ENCODE peak calls at places on chromosomes 3 and 15, in six cellular contexts. One of them, this sample, is unnamed.

GRCh38 chr15:83658406-83658805 is 4.5 kb downstream of the ADAMTSL3 start:
- DNase-seq in M059J: no peak
- DNase-seq in sigmoid colon: no peak
- DNase-seq in NCI-H510A treated with DMSO at 0.1 percent for 48 hours: no peak
- DNase-seq in transverse colon: no peak
- DNase-seq in HuH-7: no peak
- DNase-seq in this sample: no peak

GRCh38 chr15:75358771-75359536 is 9.5 kb downstream of the MAN2C1 start:
- DNase-seq in transverse colon: no peak
- DNase-seq in sigmoid colon: no peak
- DNase-seq in HuH-7: no peak
- DNase-seq in M059J: no peak
- DNase-seq in NCI-H510A treated with DMSO at 0.1 percent for 48 hours: no peak
- DNase-seq in this sample: no peak

GRCh38 chr3:158420654-158421396 is 150.2 kb upstream of the MLF1 start:
- DNase-seq in NCI-H510A treated with DMSO at 0.1 percent for 48 hours: no peak
- DNase-seq in HuH-7: no peak
- DNase-seq in M059J: peak
- DNase-seq in transverse colon: no peak
- DNase-seq in sigmoid colon: no peak
- DNase-seq in this sample: peak

GRCh38 chr3:108862865-108863798 is 40.5 kb downstream of the TRAT1 start:
- DNase-seq in HuH-7: no peak
- DNase-seq in transverse colon: no peak
- DNase-seq in sigmoid colon: no peak
- DNase-seq in M059J: peak
- DNase-seq in NCI-H510A treated with DMSO at 0.1 percent for 48 hours: no peak
- DNase-seq in this sample: peak

GRCh38 chr15:62591842-62592838 is 427.1 kb upstream of the C2CD4B start:
- DNase-seq in transverse colon: no peak
- DNase-seq in sigmoid colon: no peak
- DNase-seq in HuH-7: no peak
- DNase-seq in NCI-H510A treated with DMSO at 0.1 percent for 48 hours: no peak
- DNase-seq in M059J: peak
- DNase-seq in this sample: peak

GRCh38 chr3:53103566-53104296 is 26.5 kb downstream of the RFT1 start:
- DNase-seq in HuH-7: no peak
- DNase-seq in sigmoid colon: no peak
- DNase-seq in transverse colon: no peak
- DNase-seq in NCI-H510A treated with DMSO at 0.1 percent for 48 hours: no peak
- DNase-seq in M059J: no peak
- DNase-seq in this sample: no peak

GRCh38 chr3:122066331-122067213 is 11.4 kb downstream of the CD86 start:
- DNase-seq in HuH-7: no peak
- DNase-seq in transverse colon: no peak
- DNase-seq in NCI-H510A treated with DMSO at 0.1 percent for 48 hours: no peak
- DNase-seq in sigmoid colon: no peak
- DNase-seq in M059J: no peak
- DNase-seq in this sample: no peak

GRCh38 chr15:63466378-63467192 is 37.8 kb upstream of the USP3 start:
- DNase-seq in M059J: peak
- DNase-seq in NCI-H510A treated with DMSO at 0.1 percent for 48 hours: peak
- DNase-seq in sigmoid colon: no peak
- DNase-seq in HuH-7: peak
- DNase-seq in transverse colon: no peak
- DNase-seq in this sample: peak

GRCh38 chr3:99842826-99843589 is 25.3 kb downstream of the CMSS1 start:
- DNase-seq in sigmoid colon: no peak
- DNase-seq in transverse colon: no peak
- DNase-seq in NCI-H510A treated with DMSO at 0.1 percent for 48 hours: peak
- DNase-seq in M059J: peak
- DNase-seq in HuH-7: peak
- DNase-seq in this sample: peak